ENCODE peak calls at places on chromosomes 11 and 22, in seven cellular contexts. D is endodermal cell, Q is heart right ventricle, L is astrocyte of the cerebellum, G is astrocyte of the spinal cord, V is fibroblast of lung, Y is suprapubic skin. B is an unnamed sample.
A peak's percentile ranks its signal among the peaks of the same experiment; 100 is the strongest.

GRCh38 chr11:520428-521178 is 13.6 kb upstream of the RNH1 start:
- DNase-seq in L (no peak), G (no peak), V (no peak), Y (no peak), Q (peak; percentile 14), D (no peak), B (no peak)

GRCh38 chr11:7501894-7502293 is 11.9 kb upstream of the PPFIBP2 start:
- DNase-seq in V (no peak), Q (no peak), L (no peak), D (no peak), G (no peak), Y (no peak), B (no peak)

GRCh38 chr11:30348035-30348434 is 25.1 kb downstream of the ARL14EP start:
- DNase-seq in L (no peak), G (no peak), Y (no peak), D (no peak), Q (no peak), V (no peak), B (no peak)

GRCh38 chr11:75347781-75348613 is 3.5 kb downstream of the ARRB1 start:
- DNase-seq in L (no peak), Q (no peak), G (peak; percentile 83), V (peak; percentile 98), Y (no peak), D (no peak), B (peak; percentile 74)

GRCh38 chr11:40384991-40385390 is 1074.5 kb downstream of the LRRC4C start:
- DNase-seq in L (no peak), Q (no peak), D (no peak), G (peak; percentile 29), Y (no peak), V (peak; percentile 64), B (no peak)

GRCh38 chr22:38736257-38736570 is 19.6 kb downstream of the SUN2 start:
- DNase-seq in Q (no peak), L (no peak), G (no peak), D (no peak), Y (peak; percentile 77), V (no peak), B (no peak)

GRCh38 chr11:100715163-100715792 is 28.2 kb downstream of the ARHGAP42 start:
- DNase-seq in Y (no peak), Q (no peak), L (no peak), D (no peak), V (no peak), G (no peak), B (no peak)

GRCh38 chr22:25125693-25126357 is 73.8 kb upstream of the CRYBB3 start:
- DNase-seq in G (no peak), L (no peak), Y (no peak), D (no peak), V (no peak), Q (no peak), B (no peak)

GRCh38 chr11:83371489-83371888 is 85.3 kb upstream of the CCDC90B start:
- DNase-seq in D (no peak), Y (no peak), L (no peak), Q (no peak), G (no peak), V (no peak), B (no peak)

GRCh38 chr22:26328221-26328620 is 100.8 kb upstream of the ASPHD2 start:
- DNase-seq in L (no peak), Q (no peak), D (no peak), V (no peak), G (no peak), Y (no peak), B (no peak)

GRCh38 chr11:76735218-76735480 is 48.0 kb upstream of the TSKU start:
- DNase-seq in G (peak; percentile 22), L (no peak), D (peak; percentile 77), V (no peak), Q (no peak), Y (no peak), B (no peak)

GRCh38 chr11:3831378-3832239 is 9.2 kb downstream of the RHOG start:
- DNase-seq in G (no peak), D (no peak), V (no peak), Y (no peak), Q (no peak), L (no peak), B (no peak)

GRCh38 chr11:19938051-19938856 is 222.0 kb downstream of the DBX1 start:
- DNase-seq in G (peak; percentile 62), V (peak; percentile 65), L (no peak), Y (no peak), D (peak; percentile 90), Q (peak; percentile 29), B (peak; percentile 75)

GRCh38 chr11:100753562-100753961 is 66.5 kb downstream of the ARHGAP42 start:
- DNase-seq in D (peak; percentile 84), L (no peak), G (no peak), Y (no peak), V (no peak), Q (no peak), B (no peak)

DNA sequence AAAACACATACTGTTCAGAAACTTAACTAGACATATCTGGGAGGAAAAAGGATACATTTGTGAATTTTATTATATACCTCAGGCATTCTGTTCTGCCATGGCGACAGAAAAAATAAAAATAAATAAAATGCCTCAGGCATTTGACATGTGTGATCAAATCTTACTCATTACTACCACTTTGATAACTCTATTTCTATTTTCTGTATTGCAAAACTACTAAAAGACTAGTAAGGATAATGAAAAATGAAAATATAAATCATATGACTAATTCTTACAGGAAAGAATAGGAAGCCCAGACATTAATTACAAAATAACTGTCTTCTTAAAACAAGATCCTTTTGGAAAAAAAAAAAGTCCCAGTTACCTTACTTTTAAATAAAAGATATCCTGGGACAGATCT is 5.3 kb downstream of the PICALM start:
- DNase-seq in Y (no peak), V (no peak), Q (no peak), L (no peak), D (no peak), G (peak; percentile 52), B (no peak)
- H3K4me3 ChIP-seq in Y (peak overlapping the region; percentile 100), V (no peak overlapping the region), Q (no peak overlapping the region), L (no peak overlapping the region), D (peak overlapping the region; percentile 50), G (no peak overlapping the region), B (no peak overlapping the region)

DNA sequence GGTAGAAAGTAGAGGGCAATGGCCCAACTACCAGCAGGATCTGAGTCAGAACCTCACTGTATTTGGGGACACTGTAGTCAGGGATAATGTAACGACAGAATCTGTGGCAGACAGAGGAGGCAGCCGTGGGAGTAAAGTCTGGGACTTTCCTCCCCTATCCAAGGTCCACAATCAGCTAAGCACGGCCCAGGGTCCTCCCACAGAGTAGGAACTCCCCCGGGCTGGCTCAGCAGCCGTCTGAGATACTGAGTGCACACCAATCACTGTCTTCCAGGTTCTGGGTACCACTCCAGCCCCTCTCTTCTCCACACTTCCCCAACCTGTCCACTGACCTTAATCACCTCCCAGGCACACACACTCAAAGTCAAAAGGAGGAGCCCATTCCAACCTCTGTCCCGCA is 3.2 kb downstream of the IGSF9B start:
- DNase-seq in Y (no peak), Q (no peak), V (no peak), D (no peak), G (no peak), L (no peak), B (no peak)
- H3K4me3 ChIP-seq in Y (no peak overlapping the region), Q (no peak overlapping the region), V (no peak overlapping the region), D (no peak overlapping the region), G (no peak overlapping the region), L (no peak overlapping the region), B (no peak overlapping the region)

DNA sequence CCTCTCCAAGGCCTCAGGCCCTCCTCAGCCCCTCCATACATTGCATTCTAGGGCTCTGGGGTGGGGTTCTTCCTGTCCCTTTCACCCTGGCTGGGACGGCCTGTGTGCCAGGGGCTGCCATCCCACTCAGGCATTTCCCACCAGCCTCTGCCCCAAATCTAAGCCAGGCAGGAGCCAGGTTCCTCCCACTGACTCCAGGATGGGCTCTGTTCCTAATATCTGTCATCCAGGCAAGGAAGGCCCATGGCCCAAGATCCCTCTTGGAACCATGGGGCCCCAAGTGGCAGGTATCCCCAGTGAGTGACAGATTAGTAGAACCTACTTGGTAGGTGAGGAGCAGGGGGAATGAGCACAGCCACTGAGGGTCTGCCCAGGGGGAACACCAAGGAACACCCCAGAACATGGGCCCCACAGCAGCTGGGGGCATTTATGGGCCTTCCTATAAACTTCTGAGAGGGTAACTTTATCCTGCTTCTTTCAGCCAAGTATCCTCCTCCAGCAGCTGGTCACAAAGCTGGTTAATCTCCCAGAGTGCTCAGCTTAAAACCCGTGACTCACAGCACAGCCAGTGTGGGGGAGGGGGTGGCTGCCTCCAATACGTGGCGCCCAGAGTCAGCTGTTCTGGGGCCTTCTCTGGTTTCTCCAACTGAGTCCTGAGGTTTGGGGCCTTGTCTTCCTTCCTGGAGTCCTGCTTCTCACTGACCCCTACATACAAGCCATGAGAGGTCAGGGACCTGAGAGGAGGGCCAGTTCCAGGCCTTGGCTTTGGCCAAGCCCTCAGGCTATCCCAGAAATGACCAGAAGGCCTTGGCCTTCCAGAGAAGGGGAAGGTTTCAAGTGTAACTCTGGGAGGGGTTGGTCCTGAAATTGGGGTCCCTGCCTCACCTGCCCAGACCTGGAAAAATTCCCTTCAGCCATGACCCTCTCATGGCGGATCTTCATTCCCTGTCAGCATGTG is 19.9 kb upstream of the MYOD1 start:
- DNase-seq in D (no peak), G (no peak), V (no peak), L (no peak), Q (no peak), Y (no peak), B (peak; percentile 14)
- H3K4me3 ChIP-seq in D (no peak overlapping the region), G (no peak overlapping the region), V (no peak overlapping the region), L (no peak overlapping the region), Q (no peak overlapping the region), Y (no peak overlapping the region), B (no peak overlapping the region)

GRCh38 chr11:65417221-65417701 is 5.3 kb upstream of the NEAT1 start:
- DNase-seq in G (no peak), Q (peak; percentile 45), V (no peak), L (no peak), D (peak; percentile 81), Y (peak; percentile 83), B (no peak)

GRCh38 chr11:65414776-65415498 is 7.7 kb upstream of the NEAT1 start:
- DNase-seq in Y (peak; percentile 74), G (no peak), V (no peak), Q (no peak), D (no peak), L (no peak), B (no peak)

GRCh38 chr11:65416341-65417185 is 6.0 kb upstream of the NEAT1 start:
- DNase-seq in L (no peak), Y (peak; percentile 96), Q (peak; percentile 96), G (peak; percentile 72), V (peak; percentile 74), D (peak; percentile 98), B (peak; percentile 80)

GRCh38 chr11:65417702-65418430 is 4.7 kb upstream of the NEAT1 start:
- DNase-seq in L (no peak), Q (peak; percentile 65), D (no peak), V (peak; percentile 19), Y (peak; percentile 83), G (peak; percentile 60), B (no peak)

DNA sequence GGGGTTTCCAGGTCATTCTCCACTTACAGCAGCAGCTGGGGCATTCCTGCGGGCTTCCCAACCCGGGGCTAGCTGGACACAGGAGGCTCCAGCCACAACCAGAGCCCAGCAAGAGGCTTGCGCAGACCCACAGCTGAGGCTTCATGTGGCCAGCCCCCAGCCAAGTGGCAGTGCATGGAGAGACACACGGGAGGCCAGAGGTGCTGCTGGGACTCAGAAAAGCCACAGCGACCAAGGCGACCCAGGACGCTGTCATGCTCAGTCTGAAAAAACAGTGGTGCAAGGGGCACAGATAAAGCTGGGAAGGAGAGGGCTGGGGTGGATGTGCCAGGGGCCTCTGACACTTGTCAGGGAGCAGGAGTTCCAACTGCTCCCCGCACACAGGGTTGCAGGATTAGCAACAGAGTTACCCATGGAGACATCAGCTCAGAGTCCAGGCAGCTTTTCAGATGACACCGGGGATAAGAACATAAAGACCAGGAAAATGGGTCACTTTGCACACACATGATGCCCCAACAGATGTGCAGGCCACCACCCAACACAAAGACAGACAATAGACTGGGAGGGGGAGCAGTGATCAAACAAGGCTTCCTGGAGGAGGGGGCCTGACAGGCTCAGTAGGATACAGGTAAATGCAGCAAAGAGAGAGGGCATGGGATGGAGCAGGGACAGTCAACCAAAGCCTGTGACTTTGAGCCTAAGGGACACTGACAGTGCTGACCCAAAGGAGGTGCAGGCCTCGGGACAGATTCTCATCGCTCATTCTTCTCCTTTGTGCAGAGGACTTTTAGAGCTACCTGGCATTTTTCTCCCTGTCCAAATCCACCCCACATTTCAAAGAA is 6.9 kb upstream of the NEAT1 start:
- DNase-seq in L (no peak), Y (peak; percentile 75), G (no peak), Q (no peak), D (peak; percentile 54), V (no peak), B (no peak)
- H3K4me3 ChIP-seq in L (peak overlapping the region; percentile 24), Y (peak overlapping the region; percentile 91), G (peak overlapping the region; percentile 20), Q (peak overlapping the region; percentile 30), D (peak overlapping the region; percentile 72), V (peak overlapping the region; percentile 6), B (peak overlapping the region; percentile 20)